ENCODE peak calls at places on chromosomes 3 and 15, in four cellular contexts. O, X, T and U are unnamed samples.

GRCh38 chr3:67901681-67902080 is 247.3 kb upstream of the SUCLG2 start:
- DNase-seq in O (no peak), X (no peak), T (no peak), U (no peak)

GRCh38 chr3:53837331-53837730 is 8.9 kb downstream of the CHDH start:
- DNase-seq in O (no peak), X (no peak), T (no peak), U (no peak)

GRCh38 chr15:31223478-31224350 is 102.9 kb upstream of the KLF13 start:
- DNase-seq in O (no peak), X (no peak), T (no peak), U (no peak)

GRCh38 chr3:52890735-52891134 is 6.6 kb downstream of the STIMATE start:
- DNase-seq in O (no peak), X (no peak), T (peak), U (peak)

GRCh38 chr3:196517919-196518318 is 2.8 kb upstream of the SMCO1 start:
- DNase-seq in O (no peak), X (peak), T (no peak), U (no peak)

GRCh38 chr15:71089801-71090200 is 25.5 kb upstream of the THSD4 start:
- DNase-seq in O (no peak), X (no peak), T (no peak), U (no peak)

GRCh38 chr3:58965870-58966269 is 84.0 kb downstream of the CFAP20DC start:
- DNase-seq in O (peak), X (no peak), T (no peak), U (peak)

GRCh38 chr3:72485649-72486048 is 362.6 kb downstream of the SHQ1 start:
- DNase-seq in O (peak), X (no peak), T (peak), U (peak)

GRCh38 chr3:142963266-142964149 is at the start of gene PAQR9:
- DNase-seq in O (no peak), X (peak), T (no peak), U (peak)

GRCh38 chr15:52649686-52650085 is 29.5 kb downstream of the ATOSA start:
- DNase-seq in O (no peak), X (no peak), T (no peak), U (peak)

GRCh38 chr3:190840146-190840545 is 22.3 kb downstream of the GMNC start:
- DNase-seq in O (peak), X (no peak), T (peak), U (peak)

GRCh38 chr3:182410051-182410450 is 383.3 kb upstream of the ATP11B start:
- DNase-seq in O (no peak), X (no peak), T (no peak), U (no peak)

GRCh38 chr3:30688776-30689175 is 82.4 kb downstream of the TGFBR2 start:
- DNase-seq in O (peak), X (no peak), T (peak), U (no peak)

GRCh38 chr3:140128217-140129137 is 193.5 kb downstream of the CLSTN2 start:
- DNase-seq in O (peak), X (peak), T (peak), U (peak)

GRCh38 chr3:99128740-99129505 is 227.4 kb upstream of the DCBLD2 start:
- DNase-seq in O (peak), X (no peak), T (peak), U (peak)

GRCh38 chr3:19149388-19149787 is 1.1 kb downstream of the KCNH8 start:
- DNase-seq in O (no peak), X (peak), T (peak), U (peak)

GRCh38 chr3:76429536-76430177 is 610.2 kb upstream of the ROBO2 start:
- DNase-seq in O (no peak), X (no peak), T (no peak), U (no peak)

GRCh38 chr3:21938267-21938681 is 187.3 kb upstream of the ZNF385D start:
- DNase-seq in O (no peak), X (no peak), T (no peak), U (no peak)